ENCODE peak calls at places on chromosomes 12 and 14, in nine cellular contexts. X, Q, I, O, U, C, P, G and N are unnamed samples.
A peak's percentile ranks its signal among the peaks of the same experiment; 100 is the strongest.

GRCh38 chr14:103552011-103552797 is 10.3 kb downstream of the BAG5 start:
- DNase-seq in X (no peak), Q (no peak), I (no peak), O (peak; percentile 50), U (no peak), C (no peak), P (peak; percentile 83), G (peak; percentile 27), N (peak; percentile 73)

GRCh38 chr14:51310453-51311074 is 70.5 kb downstream of the TMX1 start:
- DNase-seq in X (no peak), Q (no peak), I (no peak), O (no peak), U (no peak), C (peak; percentile 55), P (no peak), G (no peak), N (peak; percentile 65)

GRCh38 chr12:25058012-25058411 is 109.1 kb upstream of the BCAT1 start:
- DNase-seq in X (no peak), Q (no peak), I (no peak), O (no peak), U (no peak), C (no peak), P (no peak), G (no peak), N (no peak)

GRCh38 chr14:32998433-32998832 is 59.8 kb downstream of the NPAS3 start:
- DNase-seq in X (no peak), Q (no peak), I (no peak), O (peak; percentile 39), U (no peak), C (no peak), P (peak; percentile 43), G (no peak), N (no peak)

GRCh38 chr14:59282366-59282765 is 93.9 kb downstream of the DAAM1 start:
- DNase-seq in X (no peak), Q (no peak), I (no peak), O (peak; percentile 88), U (no peak), C (no peak), P (peak; percentile 95), G (no peak), N (no peak)

GRCh38 chr14:105937253-105938054 is 411.1 kb downstream of the TMEM121 start:
- DNase-seq in X (no peak), Q (no peak), I (no peak), O (no peak), U (no peak), C (no peak), P (no peak), G (no peak), N (no peak)

GRCh38 chr14:54194501-54194900 is 202.3 kb upstream of the CDKN3 start:
- DNase-seq in X (no peak), Q (no peak), I (no peak), O (no peak), U (no peak), C (no peak), P (no peak), G (no peak), N (no peak)

GRCh38 chr12:63944586-63945228 is 100.2 kb downstream of the SRGAP1 start:
- DNase-seq in X (no peak), Q (no peak), I (no peak), O (no peak), U (no peak), C (no peak), P (no peak), G (no peak), N (no peak)

GRCh38 chr12:95100264-95101190 is 27.1 kb upstream of the NR2C1 start:
- DNase-seq in X (no peak), Q (no peak), I (no peak), O (no peak), U (no peak), C (no peak), P (no peak), G (no peak), N (no peak)